ENCODE peak calls at places on chromosomes 11 and 22, in seven cellular contexts. C is right atrium auricular region; N is ovary; R is stomach; V is cardiac muscle cell; J is CD8-positive, alpha-beta T cell; G is iPS DF 6.9. L is an unnamed sample. For H3K4me1, the result is how much of the 10 kb centered on the place peaks cover.

GRCh38 chr11:204587-205109 is 2.6 kb downstream of the BET1L start:
- DNase-seq in C (peak), N (no peak), R (peak), V (no peak), J (no peak), G (no peak), L (peak)

GRCh38 chr11:111602865-111603632 is 800 bp downstream of the SIK2 start:
- DNase-seq in C (no peak), N (no peak), R (peak), V (peak), J (peak), G (no peak), L (peak)

GRCh38 chr22:45154383-45154782 is 9.3 kb upstream of the NUP50 start:
- DNase-seq in C (no peak), N (no peak), R (no peak), V (peak), J (no peak), G (no peak), L (no peak)

GRCh38 chr22:34036936-34037335 is 116.7 kb upstream of the LARGE1 start:
- DNase-seq in C (no peak), N (no peak), R (no peak), V (no peak), J (no peak), G (no peak), L (no peak)

GRCh38 chr22:39433476-39434242 is 23.2 kb upstream of the MGAT3 start:
- DNase-seq in C (no peak), N (no peak), R (no peak), V (no peak), J (no peak), G (no peak), L (no peak)

GRCh38 chr11:112280268-112281126 is 19.8 kb upstream of the PLET1 start:
- DNase-seq in C (peak), N (peak), R (peak), V (peak), J (peak), G (peak), L (peak)

GRCh38 chr11:96154802-96155520 is 188.0 kb downstream of the MAML2 start:
- DNase-seq in C (no peak), N (peak), R (no peak), V (peak), J (no peak), G (no peak), L (no peak)

GRCh38 chr11:96470521-96470920 is 80.7 kb downstream of the JRKL start:
- DNase-seq in C (no peak), N (no peak), R (no peak), V (no peak), J (no peak), G (no peak), L (no peak)

GRCh38 chr11:123653997-123654565 is 343 bp downstream of the SCN3B start:
- DNase-seq in C (no peak), N (peak), R (peak), V (peak), J (peak), G (no peak), L (no peak)

GRCh38 chr11:11584446-11584810 is 37.4 kb downstream of the GALNT18 start:
- DNase-seq in C (peak), N (no peak), R (no peak), V (peak), J (no peak), G (no peak), L (no peak)

GRCh38 chr11:68414457-68415221 is 45.9 kb upstream of the PPP6R3 start:
- DNase-seq in C (no peak), N (no peak), R (no peak), V (no peak), J (no peak), G (no peak), L (no peak)

GRCh38 chr11:39327302-39327701 is 2132.2 kb downstream of the LRRC4C start:
- DNase-seq in C (no peak), N (no peak), R (peak), V (no peak), J (no peak), G (no peak), L (no peak)

GRCh38 chr11:70135142-70136132 is 57.3 kb downstream of the ANO1 start:
- DNase-seq in C (no peak), N (no peak), R (peak), V (peak), J (no peak), G (no peak), L (peak)

GRCh38 chr11:22346283-22346682 is 8.1 kb downstream of the SLC17A6 start:
- DNase-seq in C (no peak), N (no peak), R (no peak), V (no peak), J (no peak), G (no peak), L (no peak)

GRCh38 chr11:91081440-91082088 is 858.7 kb upstream of the CHORDC1 start:
- DNase-seq in C (peak), N (no peak), R (no peak), V (peak), J (no peak), G (no peak), L (no peak)

GRCh38 chr11:69017951-69018350 is 4.9 kb upstream of the MRGPRF start:
- DNase-seq in C (no peak), N (no peak), R (no peak), V (no peak), J (no peak), G (no peak), L (no peak)

GRCh38 chr11:4863893-4864292 is 14.9 kb upstream of the OR51S1 start:
- DNase-seq in C (no peak), N (no peak), R (no peak), V (peak), J (no peak), G (no peak), L (no peak)

GRCh38 chr11:97703815-97704214 is 1314.0 kb downstream of the JRKL start:
- DNase-seq in C (no peak), N (no peak), R (no peak), V (peak), J (no peak), G (no peak), L (no peak)

GRCh38 chr22:23105919-23106853 is 35.6 kb downstream of the RSPH14 start:
- DNase-seq in C (no peak), N (no peak), R (peak), V (no peak), J (no peak), G (no peak), L (no peak)

GRCh38 chr22:32421484-32421883 is 9.4 kb upstream of the RTCB start:
- DNase-seq in C (no peak), N (no peak), R (no peak), V (no peak), J (no peak), G (no peak), L (no peak)

GRCh38 chr11:76513654-76514034 is 68.8 kb downstream of the EMSY start:
- DNase-seq in C (no peak), N (no peak), R (no peak), V (no peak), J (no peak), G (no peak), L (no peak)

GRCh38 chr22:18970948-18971315 is 34.8 kb upstream of the PRODH start:
- DNase-seq in C (no peak), N (no peak), R (no peak), V (no peak), J (no peak), G (no peak), L (peak)

GRCh38 chr11:94851864-94852581 is 83.9 kb downstream of the AMOTL1 start:
- DNase-seq in C (no peak), N (no peak), R (no peak), V (no peak), J (no peak), G (no peak), L (no peak)

GRCh38 chr22:20463324-20464095 is 25.9 kb upstream of the SCARF2 start:
- DNase-seq in C (no peak), N (no peak), R (no peak), V (no peak), J (peak), G (no peak), L (no peak)

GRCh38 chr11:45931739-45932138 is 9.3 kb downstream of the LARGE2 start:
- DNase-seq in C (no peak), N (no peak), R (no peak), V (no peak), J (no peak), G (no peak), L (no peak)

GRCh38 chr22:46866591-46866990 is 104.1 kb downstream of the TBC1D22A start:
- DNase-seq in C (no peak), N (no peak), R (no peak), V (peak), J (no peak), G (no peak), L (no peak)

GRCh38 chr22:44623771-44624510 is 78.1 kb upstream of the PRR5 start:
- DNase-seq in C (no peak), N (no peak), R (no peak), V (peak), J (no peak), G (no peak), L (no peak)

GRCh38 chr11:57440744-57441414 is 14.0 kb upstream of the SLC43A3 start:
- DNase-seq in C (no peak), N (no peak), R (no peak), V (no peak), J (no peak), G (no peak), L (no peak)

GRCh38 chr11:61999141-61999975 is 31.9 kb upstream of the FTH1 start:
- DNase-seq in C (no peak), N (no peak), R (no peak), V (peak), J (no peak), G (no peak), L (no peak)

GRCh38 chr11:123197711-123198110 is 2.7 kb upstream of the CLMP start:
- DNase-seq in C (no peak), N (no peak), R (no peak), V (peak), J (no peak), G (no peak), L (no peak)

GRCh38 chr11:77131560-77131959 is 3.5 kb downstream of the MYO7A start:
- DNase-seq in C (no peak), N (no peak), R (no peak), V (peak), J (no peak), G (no peak), L (no peak)

GRCh38 chr11:9462172-9462799 is 1.5 kb downstream of the ZNF143 start:
- DNase-seq in C (no peak), N (no peak), R (no peak), V (peak), J (no peak), G (no peak), L (no peak)

GRCh38 chr22:36419177-36419911 is 31.6 kb upstream of the MYH9 start:
- DNase-seq in C (peak), N (peak), R (no peak), V (peak), J (no peak), G (no peak), L (no peak)
- H3K4me3 ChIP-seq in C (peak), N (peak), R (peak), V (no peak), J (no peak), G (no peak), L (no peak)

GRCh38 chr11:32427935-32428664 is 7.2 kb downstream of the WT1 start:
- DNase-seq in C (no peak), N (no peak), R (no peak), V (no peak), J (no peak), G (no peak), L (no peak)

GRCh38 chr11:32427616-32427934 is 7.8 kb downstream of the WT1 start:
- DNase-seq in C (no peak), N (no peak), R (no peak), V (no peak), J (no peak), G (no peak), L (no peak)

GRCh38 chr11:32428665-32429293 is 6.6 kb downstream of the WT1 start:
- DNase-seq in C (no peak), N (no peak), R (no peak), V (no peak), J (no peak), G (no peak), L (no peak)

GRCh38 chr11:32426819-32427615 is 8.3 kb downstream of the WT1 start:
- DNase-seq in C (no peak), N (peak), R (no peak), V (peak), J (no peak), G (no peak), L (no peak)

DNA sequence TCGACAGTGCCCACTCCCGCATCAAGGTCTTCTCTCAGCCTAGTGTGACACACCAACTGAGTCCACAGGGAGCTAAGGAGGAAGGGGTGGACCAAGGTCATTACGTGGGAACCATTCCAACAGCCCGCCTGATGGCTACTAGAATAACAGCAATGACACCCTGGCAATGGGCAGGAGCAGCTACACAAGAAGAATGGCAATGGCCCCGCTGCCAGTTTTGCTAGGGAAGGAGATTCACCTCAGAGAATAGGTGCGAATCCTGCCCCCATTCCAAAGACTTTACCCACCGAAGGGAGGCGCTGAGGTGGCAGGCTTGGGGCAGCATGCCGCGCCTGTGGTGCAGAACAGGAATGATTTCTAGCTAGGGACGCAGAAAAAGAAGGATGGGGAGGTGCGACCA is 9.1 kb downstream of the WT1 start:
- DNase-seq in C (no peak), N (peak), R (no peak), V (no peak), J (no peak), G (no peak), L (no peak)
- H3K4me1 ChIP-seq in C (under half), N (under half), R (under half), V (under half), J (under half), G (under half), L (under half)

DNA sequence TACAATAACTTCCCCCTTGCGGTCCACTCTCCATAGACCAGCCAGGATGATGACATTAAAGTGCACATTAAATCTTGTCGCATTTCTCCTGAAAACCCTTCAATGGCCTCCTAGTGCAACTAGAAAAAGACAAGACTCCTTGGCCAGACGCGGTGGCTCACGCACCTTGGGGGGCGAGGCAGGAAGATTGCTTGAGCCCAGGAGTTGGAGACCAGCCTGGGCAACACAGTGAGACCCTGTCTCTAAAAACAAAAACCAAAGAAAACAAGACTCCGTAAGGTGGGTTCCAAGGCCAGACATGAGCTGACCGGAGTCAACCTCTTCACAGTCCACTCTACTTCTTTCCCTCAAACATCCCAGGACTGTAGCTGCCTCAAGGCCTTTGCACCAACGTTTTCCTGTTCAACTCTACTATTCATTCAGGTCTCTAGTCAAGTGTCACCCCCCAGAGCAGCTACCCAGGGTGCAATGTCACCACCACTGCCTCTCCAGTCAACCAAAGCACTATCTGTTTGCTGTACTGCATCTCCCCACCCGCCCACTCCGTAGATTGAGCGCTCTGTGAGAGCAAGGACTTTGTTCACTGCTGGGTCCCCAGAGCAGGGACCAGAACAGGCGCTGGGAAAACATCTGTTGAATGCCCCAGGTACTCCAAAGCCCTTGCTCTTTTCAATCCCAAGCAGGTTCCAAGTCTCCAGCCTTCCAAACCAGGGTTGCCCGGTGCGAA is 739 bp downstream of the ZMAT5 start:
- DNase-seq in C (no peak), N (peak), R (peak), V (no peak), J (no peak), G (no peak), L (no peak)
- H3K27ac ChIP-seq in C (peak), N (no peak), R (peak), V (peak), J (peak), G (no peak), L (peak)

DNA sequence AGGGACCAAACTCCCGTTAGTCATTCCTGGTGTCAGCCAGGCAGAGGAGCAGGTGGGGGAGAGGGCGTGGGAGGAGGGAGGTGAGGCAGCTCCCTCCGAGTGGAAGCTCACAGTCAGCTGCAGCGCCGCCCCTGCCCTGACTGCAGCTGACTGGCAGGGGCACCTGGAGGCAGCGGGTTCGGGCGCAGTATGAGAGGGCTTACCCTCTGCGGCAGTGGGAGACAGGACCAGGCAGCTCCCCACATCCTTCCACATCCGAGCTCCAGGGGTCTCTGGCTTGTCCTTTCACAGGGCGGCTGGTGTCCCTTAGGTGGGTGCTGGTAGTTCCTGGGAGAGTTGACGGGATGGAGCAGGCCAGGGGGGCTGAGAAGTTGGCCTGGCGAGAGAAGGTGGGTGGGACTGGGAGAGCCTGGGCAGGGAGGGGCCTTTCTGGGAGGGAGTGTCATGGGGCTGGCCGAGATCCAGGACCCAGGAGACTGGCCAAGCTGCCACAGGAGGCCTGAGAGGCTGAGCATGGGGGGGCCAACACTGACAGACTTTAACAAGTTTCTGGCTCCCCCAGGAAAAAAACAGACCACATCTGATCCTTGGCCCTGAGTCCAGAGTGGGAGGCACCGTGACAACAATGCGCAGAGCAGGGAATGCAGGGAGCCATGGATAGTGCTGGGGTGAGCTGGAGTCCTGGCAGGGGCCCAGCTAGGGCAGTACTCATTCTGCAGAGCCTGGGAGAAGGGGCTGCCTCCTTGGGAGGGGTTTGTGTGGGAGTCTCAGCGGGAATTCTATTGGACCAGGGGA is 4.9 kb downstream of the ADORA2A start:
- DNase-seq in C (peak), N (peak), R (peak), V (peak), J (no peak), G (no peak), L (peak)
- H3K4me3 ChIP-seq in C (no peak), N (no peak), R (no peak), V (no peak), J (no peak), G (no peak), L (no peak)

GRCh38 chr22:24289781-24290181 is 19.1 kb downstream of the SPECC1L start:
- DNase-seq in C (no peak), N (no peak), R (no peak), V (no peak), J (no peak), G (no peak), L (no peak)
- H3K4me1 ChIP-seq in C (half or more), N (under half), R (under half), V (under half), J (under half), G (under half), L (under half)

GRCh38 chr11:13327421-13327820 is 49.8 kb downstream of the BMAL1 start:
- DNase-seq in C (no peak), N (no peak), R (no peak), V (no peak), J (no peak), G (no peak), L (no peak)
- H3K27ac ChIP-seq in C (no peak), N (no peak), R (no peak), V (no peak), J (no peak), G (no peak), L (no peak)

GRCh38 chr11:64711944-64712306 is 11.1 kb downstream of the NRXN2 start:
- DNase-seq in C (no peak), N (no peak), R (no peak), V (no peak), J (no peak), G (no peak), L (no peak)

GRCh38 chr11:64712430-64713030 is 10.5 kb downstream of the NRXN2 start:
- DNase-seq in C (no peak), N (no peak), R (no peak), V (no peak), J (no peak), G (no peak), L (no peak)

GRCh38 chr11:64714664-64715063 is 8.3 kb downstream of the NRXN2 start:
- DNase-seq in C (no peak), N (no peak), R (no peak), V (no peak), J (no peak), G (no peak), L (no peak)

GRCh38 chr11:64713781-64714363 is 9.1 kb downstream of the NRXN2 start:
- DNase-seq in C (no peak), N (no peak), R (no peak), V (no peak), J (no peak), G (no peak), L (no peak)

GRCh38 chr11:64713031-64713780 is 9.8 kb downstream of the NRXN2 start:
- DNase-seq in C (no peak), N (no peak), R (peak), V (peak), J (no peak), G (no peak), L (peak)
- H3K4me3 ChIP-seq in C (no peak), N (no peak), R (peak), V (no peak), J (no peak), G (peak), L (no peak)

L was measured in pancreas.